ENCODE peak calls at places on chromosomes 5 and 9, in five cellular contexts. F, L, H, Y and B are unnamed samples. For H3K9me3, the result is how much of the 10 kb centered on the place peaks cover.

GRCh38 chr9:97954550-97954989 is 16.6 kb upstream of the HEMGN start:
- DNase-seq in F (peak), L (peak), H (peak), Y (peak), B (peak)

GRCh38 chr9:109466623-109467590 is 31.2 kb downstream of the PTPN3 start:
- DNase-seq in F (no peak), L (no peak), H (no peak), Y (no peak), B (peak)

GRCh38 chr5:113319256-113320053 is 115.3 kb downstream of the TSSK1B start:
- DNase-seq in F (no peak), L (no peak), H (no peak), Y (no peak), B (peak)

GRCh38 chr5:72451771-72452505 is 55.3 kb downstream of the ZNF366 start:
- DNase-seq in F (peak), L (peak), H (peak), Y (peak), B (no peak)

GRCh38 chr9:84045481-84046097 is 65.0 kb downstream of the RMI1 start:
- DNase-seq in F (peak), L (no peak), H (no peak), Y (no peak), B (no peak)

GRCh38 chr9:93028448-93029006 is 30.0 kb upstream of the SUSD3 start:
- DNase-seq in F (no peak), L (no peak), H (no peak), Y (no peak), B (no peak)

GRCh38 chr5:177471610-177472356 is 1.7 kb downstream of the DBN1 start:
- DNase-seq in F (no peak), L (peak), H (no peak), Y (no peak), B (no peak)

GRCh38 chr5:99130081-99130480 is 201.3 kb upstream of the CHD1 start:
- DNase-seq in F (no peak), L (no peak), H (no peak), Y (peak), B (no peak)

GRCh38 chr9:112299514-112299913 is 33.9 kb downstream of the PTBP3 start:
- DNase-seq in F (no peak), L (peak), H (no peak), Y (peak), B (peak)

GRCh38 chr5:144368556-144368955 is 197.9 kb downstream of the KCTD16 start:
- DNase-seq in F (no peak), L (peak), H (no peak), Y (peak), B (peak)

GRCh38 chr5:132209901-132210545 is 17.6 kb downstream of the P4HA2 start:
- DNase-seq in F (no peak), L (no peak), H (no peak), Y (no peak), B (no peak)

GRCh38 chr5:61631438-61631941 is 299.4 kb downstream of the ZSWIM6 start:
- DNase-seq in F (peak), L (peak), H (peak), Y (no peak), B (no peak)

GRCh38 chr5:112697833-112698232 is 39.9 kb upstream of the APC start:
- DNase-seq in F (no peak), L (no peak), H (no peak), Y (no peak), B (no peak)

GRCh38 chr9:129317179-129318011 is 139.3 kb upstream of the IER5L start:
- DNase-seq in F (peak), L (peak), H (peak), Y (no peak), B (no peak)

GRCh38 chr9:38182321-38182720 is 113.3 kb upstream of the SHB start:
- DNase-seq in F (peak), L (no peak), H (no peak), Y (peak), B (peak)

GRCh38 chr5:160245506-160246100 is 16.3 kb downstream of the FABP6 start:
- DNase-seq in F (no peak), L (no peak), H (no peak), Y (no peak), B (no peak)

GRCh38 chr5:131022811-131023210 is 142.2 kb downstream of the HINT1 start:
- DNase-seq in F (no peak), L (no peak), H (no peak), Y (no peak), B (no peak)

GRCh38 chr5:178465861-178466288 is 124.3 kb downstream of the COL23A1 start:
- DNase-seq in F (no peak), L (no peak), H (no peak), Y (no peak), B (no peak)

GRCh38 chr5:126263567-126264173 is 159.5 kb upstream of the GRAMD2B start:
- DNase-seq in F (no peak), L (no peak), H (peak), Y (no peak), B (no peak)

GRCh38 chr5:157328277-157328912 is 62.5 kb downstream of the CYFIP2 start:
- DNase-seq in F (peak), L (peak), H (peak), Y (peak), B (peak)

GRCh38 chr5:54390539-54391031 is 64.9 kb upstream of the HSPB3 start:
- DNase-seq in F (no peak), L (no peak), H (no peak), Y (no peak), B (no peak)

GRCh38 chr5:149706158-149706557 is 24.0 kb upstream of the PPARGC1B start:
- DNase-seq in F (no peak), L (no peak), H (no peak), Y (no peak), B (no peak)

GRCh38 chr5:154712518-154713437 is 42.4 kb upstream of the LARP1 start:
- DNase-seq in F (peak), L (no peak), H (no peak), Y (peak), B (peak)

GRCh38 chr9:4299006-4299795 is 667 bp downstream of the GLIS3 start:
- DNase-seq in F (peak), L (peak), H (peak), Y (peak), B (peak)
- H3K4me2 ChIP-seq in F (peak), L (peak), H (peak), Y (peak), B (peak)

DNA sequence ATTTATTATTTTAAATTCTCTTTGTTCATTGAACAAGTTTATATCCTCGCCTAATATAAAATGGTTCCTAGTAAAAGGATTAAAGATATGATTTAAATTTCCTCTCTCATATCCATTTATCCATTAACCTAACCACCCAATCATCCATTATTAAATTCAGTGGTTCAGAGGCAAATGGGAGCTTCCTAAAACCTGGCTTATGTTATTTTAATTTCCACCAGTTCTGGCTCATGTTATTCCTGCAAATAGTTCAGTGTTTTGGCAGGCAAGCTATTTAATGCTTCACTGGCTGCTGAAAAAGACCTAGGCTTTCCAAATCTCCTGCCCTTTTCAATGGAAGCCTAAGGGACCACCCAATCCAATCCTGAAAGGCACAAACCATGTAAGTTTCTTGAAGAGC is 52.3 kb downstream of the POC5 start:
- DNase-seq in F (no peak), L (no peak), H (peak), Y (no peak), B (no peak)
- H3K9me3 ChIP-seq in F (under half), L (under half), H (under half), Y (under half), B (under half)

GRCh38 chr5:78912085-78912771 is 72.9 kb downstream of the ARSB start:
- DNase-seq in F (no peak), L (no peak), H (no peak), Y (peak), B (no peak)

GRCh38 chr5:78908173-78908901 is 76.8 kb downstream of the ARSB start:
- DNase-seq in F (peak), L (peak), H (peak), Y (peak), B (no peak)

GRCh38 chr5:78915170-78915569 is 69.9 kb downstream of the ARSB start:
- DNase-seq in F (no peak), L (no peak), H (no peak), Y (no peak), B (no peak)

GRCh38 chr5:78916044-78916443 is 69.1 kb downstream of the ARSB start:
- DNase-seq in F (no peak), L (no peak), H (no peak), Y (no peak), B (no peak)

DNA sequence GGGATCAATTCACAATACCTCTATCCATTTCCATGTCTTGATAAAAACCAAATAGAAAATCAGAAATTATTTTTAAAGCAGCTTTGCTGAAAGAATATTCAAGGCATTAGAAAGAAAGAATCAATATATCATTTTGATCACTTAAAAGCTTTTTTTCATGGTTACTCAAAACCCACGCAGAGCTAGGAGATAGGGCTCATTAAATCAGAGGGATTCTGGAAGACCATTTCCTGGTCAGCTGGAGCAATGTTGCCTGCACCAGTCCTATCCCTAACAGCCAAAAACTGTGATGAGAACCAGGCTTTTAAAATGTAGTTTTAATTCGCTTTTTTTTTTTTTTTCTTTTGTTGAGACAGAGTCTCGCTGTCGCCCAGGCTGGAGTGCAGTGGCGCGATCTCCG is 72.3 kb downstream of the ARSB start:
- DNase-seq in F (no peak), L (no peak), H (no peak), Y (no peak), B (no peak)
- H3K27ac ChIP-seq in F (peak), L (no peak), H (no peak), Y (no peak), B (no peak)

GRCh38 chr5:73496984-73497457 is 1.2 kb upstream of the BTF3 start:
- DNase-seq in F (peak), L (peak), H (peak), Y (peak), B (peak)
- H3K4me2 ChIP-seq in F (peak), L (peak), H (peak), Y (no peak), B (peak)

GRCh38 chr5:12793373-12793772 is 889.1 kb upstream of the CTNND2 start:
- DNase-seq in F (no peak), L (no peak), H (no peak), Y (no peak), B (no peak)
- H3K9me3 ChIP-seq in F (under half), L (under half), H (under half), Y (under half), B (under half)

GRCh38 chr5:133295520-133295919 is 243.7 kb downstream of the HSPA4 start:
- DNase-seq in F (no peak), L (peak), H (peak), Y (no peak), B (no peak)

GRCh38 chr5:133297293-133297692 is 245.5 kb downstream of the HSPA4 start:
- DNase-seq in F (no peak), L (no peak), H (no peak), Y (no peak), B (no peak)

GRCh38 chr5:133298447-133298846 is 246.6 kb downstream of the HSPA4 start:
- DNase-seq in F (no peak), L (no peak), H (no peak), Y (no peak), B (no peak)

GRCh38 chr5:133296624-133297023 is 244.8 kb downstream of the HSPA4 start:
- DNase-seq in F (no peak), L (no peak), H (no peak), Y (no peak), B (no peak)

GRCh38 chr5:133299021-133299420 is 247.2 kb downstream of the HSPA4 start:
- DNase-seq in F (no peak), L (no peak), H (no peak), Y (no peak), B (no peak)
- H3K27ac ChIP-seq in F (no peak), L (no peak), H (no peak), Y (no peak), B (no peak)

GRCh38 chr5:42889311-42889933 is 77.7 kb upstream of the SELENOP start:
- DNase-seq in F (peak), L (peak), H (peak), Y (peak), B (peak)

GRCh38 chr5:42886612-42887011 is 74.9 kb upstream of the SELENOP start:
- DNase-seq in F (no peak), L (no peak), H (no peak), Y (no peak), B (no peak)

GRCh38 chr5:42888771-42889170 is 77.1 kb upstream of the SELENOP start:
- DNase-seq in F (no peak), L (no peak), H (no peak), Y (no peak), B (no peak)

GRCh38 chr5:42887575-42887974 is 75.9 kb upstream of the SELENOP start:
- DNase-seq in F (peak), L (no peak), H (no peak), Y (no peak), B (no peak)

DNA sequence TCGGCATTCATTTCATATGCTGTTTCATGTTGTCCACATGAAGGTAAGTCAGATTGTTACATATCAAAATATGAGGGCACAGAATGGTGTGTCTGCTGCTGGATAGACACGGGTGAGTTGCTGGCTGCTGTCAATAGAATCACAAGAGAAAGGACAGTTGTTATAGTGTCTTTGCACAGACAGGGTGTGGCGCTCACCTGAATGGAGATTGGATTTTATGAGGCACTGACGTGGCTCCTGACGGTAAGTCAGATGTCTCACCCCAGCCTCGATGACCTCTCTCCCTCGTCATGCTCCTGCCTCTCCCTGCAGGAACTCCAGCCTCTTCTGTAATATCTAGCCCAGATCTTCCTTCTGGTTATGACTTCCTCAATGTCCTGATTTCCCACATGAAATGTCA is 75.4 kb upstream of the SELENOP start:
- DNase-seq in F (peak), L (no peak), H (no peak), Y (no peak), B (peak)
- H3K4me2 ChIP-seq in F (peak), L (no peak), H (no peak), Y (no peak), B (no peak)

GRCh38 chr5:40082313-40082712 is 597.4 kb upstream of the PTGER4 start:
- DNase-seq in F (no peak), L (no peak), H (no peak), Y (no peak), B (peak)

GRCh38 chr5:40080191-40080590 is 599.5 kb upstream of the PTGER4 start:
- DNase-seq in F (no peak), L (no peak), H (no peak), Y (no peak), B (no peak)

GRCh38 chr5:40089269-40089668 is 590.4 kb upstream of the PTGER4 start:
- DNase-seq in F (no peak), L (no peak), H (peak), Y (no peak), B (peak)

GRCh38 chr5:40078907-40079575 is 600.7 kb upstream of the PTGER4 start:
- DNase-seq in F (no peak), L (no peak), H (no peak), Y (no peak), B (no peak)

GRCh38 chr5:40084614-40085013 is 595.1 kb upstream of the PTGER4 start:
- DNase-seq in F (no peak), L (no peak), H (no peak), Y (no peak), B (no peak)
- H3K9me3 ChIP-seq in F (under half), L (under half), H (under half), Y (under half), B (under half)